ENCODE peak calls at places on chromosome 11, in ten cellular contexts. Q, R, O, A, K, C, B, Z, E and Y are unnamed samples.

GRCh38 chr11:68373810-68374501 is 61.6 kb downstream of the LRP5 start:
- DNase-seq in Q (no peak), R (no peak), O (no peak), A (peak), K (no peak), C (no peak), B (no peak), Z (no peak), E (peak), Y (peak)

GRCh38 chr11:72821920-72822799 is 7.9 kb downstream of the ATG16L2 start:
- DNase-seq in Q (peak), R (peak), O (peak), A (peak), K (peak), C (peak), B (peak), Z (peak), E (peak), Y (peak)

GRCh38 chr11:69320756-69321741 is 27.1 kb downstream of the MYEOV start:
- DNase-seq in Q (no peak), R (no peak), O (no peak), A (peak), K (peak), C (no peak), B (no peak), Z (no peak), E (no peak), Y (no peak)

GRCh38 chr11:105024394-105024793 is 1.4 kb upstream of the CASP5 start:
- DNase-seq in Q (no peak), R (no peak), O (no peak), A (no peak), K (no peak), C (no peak), B (no peak), Z (no peak), E (no peak), Y (no peak)

GRCh38 chr11:126544311-126545056 is 189.0 kb downstream of the ST3GAL4 start:
- DNase-seq in Q (no peak), R (no peak), O (no peak), A (peak), K (no peak), C (peak), B (no peak), Z (no peak), E (peak), Y (peak)

GRCh38 chr11:12944889-12945288 is 64.2 kb upstream of the RASSF10 start:
- DNase-seq in Q (no peak), R (no peak), O (no peak), A (no peak), K (no peak), C (no peak), B (no peak), Z (no peak), E (no peak), Y (no peak)

GRCh38 chr11:78427615-78428272 is 10.1 kb upstream of the GAB2 start:
- DNase-seq in Q (no peak), R (no peak), O (no peak), A (no peak), K (no peak), C (peak), B (no peak), Z (no peak), E (no peak), Y (no peak)

GRCh38 chr11:65849366-65849765 is 8.6 kb downstream of the CFL1 start:
- DNase-seq in Q (peak), R (no peak), O (no peak), A (no peak), K (no peak), C (no peak), B (no peak), Z (no peak), E (no peak), Y (peak)

GRCh38 chr11:23947883-23948282 is 549.0 kb upstream of the LUZP2 start:
- DNase-seq in Q (no peak), R (no peak), O (no peak), A (no peak), K (no peak), C (no peak), B (no peak), Z (no peak), E (no peak), Y (no peak)